ENCODE peak calls at places on chromosomes 12 and 14, in four cellular contexts. N, B, Z and H are unnamed samples.

GRCh38 chr12:56020437-56021189 is at the start of gene IKZF4:
- DNase-seq in B (no peak), Z (no peak), N (peak; percentile 36), H (peak; percentile 85)

GRCh38 chr12:29113101-29113500 is 36.0 kb upstream of the FAR2 start:
- DNase-seq in N (peak; percentile 64), Z (peak; percentile 41), B (no peak), H (no peak)

GRCh38 chr12:7042847-7043246 is 17.7 kb upstream of the C1S start:
- DNase-seq in B (peak; percentile 34), N (peak; percentile 16), Z (peak; percentile 56), H (peak; percentile 70)

GRCh38 chr12:124157416-124157815 is 137.5 kb upstream of the RFLNA start:
- DNase-seq in Z (no peak), B (no peak), N (no peak), H (no peak)

GRCh38 chr14:23567186-23568020 is at the start of gene AP1G2:
- DNase-seq in Z (peak; percentile 73), B (peak; percentile 97), N (peak; percentile 45), H (peak; percentile 94)

GRCh38 chr14:101721951-101722661 is 39.4 kb upstream of the PPP2R5C start:
- DNase-seq in Z (no peak), N (peak; percentile 93), B (peak; percentile 47), H (peak; percentile 53)

GRCh38 chr12:14310866-14311265 is 54.6 kb upstream of the ATF7IP start:
- DNase-seq in B (no peak), Z (no peak), N (no peak), H (no peak)

GRCh38 chr14:104563191-104563741 is 16.3 kb upstream of the C14orf180 start:
- DNase-seq in N (no peak), B (no peak), Z (no peak), H (no peak)

GRCh38 chr14:23578560-23579310 is at the start of gene JPH4:
- DNase-seq in N (no peak), B (no peak), Z (no peak), H (peak; percentile 79)

GRCh38 chr14:102088012-102088792 is 1.4 kb upstream of the HSP90AA1 start:
- DNase-seq in Z (no peak), N (no peak), B (no peak), H (peak; percentile 84)

GRCh38 chr14:61234215-61234916 is 46.8 kb downstream of the TMEM30B start:
- DNase-seq in N (no peak), Z (no peak), B (no peak), H (no peak)

GRCh38 chr12:6167327-6168280 is 32.6 kb upstream of the CD9 start:
- DNase-seq in Z (peak; percentile 82), N (peak; percentile 98), B (peak; percentile 30), H (no peak)

GRCh38 chr12:76670776-76671175 is 93.1 kb upstream of the ZDHHC17 start:
- DNase-seq in B (no peak), N (peak; percentile 67), Z (no peak), H (no peak)

GRCh38 chr12:14257734-14258467 is 107.6 kb upstream of the ATF7IP start:
- DNase-seq in B (peak; percentile 95), N (peak; percentile 100), Z (peak; percentile 97), H (peak; percentile 100)

GRCh38 chr12:42446761-42447160 is 120.8 kb downstream of the PPHLN1 start:
- DNase-seq in B (no peak), Z (no peak), N (peak; percentile 62), H (peak; percentile 39)

GRCh38 chr12:65098364-65098763 is 22.7 kb downstream of the WIF1 start:
- DNase-seq in B (no peak), Z (no peak), N (peak; percentile 7), H (no peak)

GRCh38 chr12:79251356-79251755 is 386.8 kb downstream of the SYT1 start:
- DNase-seq in N (peak; percentile 70), B (no peak), Z (no peak), H (no peak)

GRCh38 chr12:19222566-19222965 is 93.0 kb downstream of the PLEKHA5 start:
- DNase-seq in Z (no peak), B (no peak), N (no peak), H (no peak)

GRCh38 chr12:67853204-67853603 is 136.0 kb upstream of the IFNG-AS1 start:
- DNase-seq in B (no peak), Z (no peak), N (peak; percentile 72), H (no peak)

GRCh38 chr14:64556526-64556925 is 6.8 kb downstream of the PPP1R36 start:
- DNase-seq in N (peak; percentile 77), B (no peak), Z (no peak), H (no peak)

GRCh38 chr14:64755661-64756265 is 51.5 kb downstream of the PLEKHG3 start:
- DNase-seq in B (no peak), Z (no peak), N (peak; percentile 57), H (no peak)

GRCh38 chr14:24172871-24173281 is 996 bp downstream of the REC8 start:
- DNase-seq in B (no peak), N (no peak), Z (no peak), H (no peak)

GRCh38 chr12:480831-481230 is 21.1 kb downstream of the B4GALNT3 start:
- DNase-seq in B (no peak), N (peak; percentile 91), Z (no peak), H (no peak)

GRCh38 chr12:101939856-101940265 is 62.5 kb downstream of the DRAM1 start:
- DNase-seq in N (peak; percentile 71), Z (peak; percentile 51), B (peak; percentile 60), H (peak; percentile 90)

GRCh38 chr14:39372656-39373055 is 59.6 kb downstream of the FBXO33 start:
- DNase-seq in B (no peak), Z (no peak), N (peak; percentile 42), H (no peak)

GRCh38 chr14:69484444-69485113 is at the start of gene PLEKHD1:
- DNase-seq in Z (peak; percentile 18), N (no peak), B (no peak), H (peak; percentile 79)

GRCh38 chr14:56342419-56342901 is 224.2 kb downstream of the PELI2 start:
- DNase-seq in Z (no peak), B (no peak), N (peak; percentile 83), H (no peak)

GRCh38 chr12:65903680-65904403 is 79.6 kb downstream of the HMGA2 start:
- DNase-seq in B (no peak), Z (no peak), N (no peak), H (no peak)

GRCh38 chr14:68320495-68320894 is 472.4 kb downstream of the ZFP36L1 start:
- DNase-seq in N (no peak), Z (no peak), B (no peak), H (no peak)
- H3K4me2 ChIP-seq in N (no peak overlapping the region), Z (no peak overlapping the region), B (no peak overlapping the region), H (no peak overlapping the region)

GRCh38 chr14:22412936-22413411 is 176.1 kb downstream of the DAD1 start:
- DNase-seq in N (peak; percentile 91), B (no peak), Z (no peak), H (no peak)
- H3K4me1 ChIP-seq in N (no peaks in the 10 kb centered on the region), B (no peaks in the 10 kb centered on the region), Z (no peaks in the 10 kb centered on the region), H (no peaks in the 10 kb centered on the region)

GRCh38 chr12:13125996-13126395 is 22.5 kb upstream of the GSG1 start:
- DNase-seq in Z (no peak), N (no peak), B (no peak), H (no peak)

GRCh38 chr12:13124661-13125505 is 21.4 kb upstream of the GSG1 start:
- DNase-seq in B (no peak), N (peak; percentile 69), Z (no peak), H (peak; percentile 2)

GRCh38 chr12:13128291-13129000 is 25.0 kb upstream of the GSG1 start:
- DNase-seq in B (no peak), Z (no peak), N (no peak), H (no peak)

GRCh38 chr12:13126494-13126893 is 23.0 kb upstream of the GSG1 start:
- DNase-seq in N (no peak), B (no peak), Z (no peak), H (no peak)

GRCh38 chr12:13127476-13127875 is 24.0 kb upstream of the GSG1 start:
- DNase-seq in Z (no peak), N (no peak), B (peak; percentile 15), H (no peak)
- H3K4me2 ChIP-seq in Z (no peak overlapping the region), N (no peak overlapping the region), B (no peak overlapping the region), H (no peak overlapping the region)

GRCh38 chr12:52257074-52257551 is 17.3 kb upstream of the KRT86 start:
- DNase-seq in Z (no peak), N (no peak), B (no peak), H (no peak)
- H3K4me1 ChIP-seq in Z (peaks cover 33% of the 10 kb centered on the region), N (no peaks in the 10 kb centered on the region), B (no peaks in the 10 kb centered on the region), H (no peaks in the 10 kb centered on the region)

GRCh38 chr12:43754015-43754414 is 4.6 kb downstream of the PUS7L start:
- DNase-seq in N (no peak), Z (no peak), B (no peak), H (no peak)
- H3K4me2 ChIP-seq in N (no peak overlapping the region), Z (no peak overlapping the region), B (peak overlapping the region; percentile 49), H (no peak overlapping the region)

GRCh38 chr12:131603106-131604033 is 107.5 kb upstream of the SFSWAP start:
- DNase-seq in N (no peak), B (no peak), Z (no peak), H (no peak)
- H3K4me1 ChIP-seq in N (no peaks in the 10 kb centered on the region), B (no peaks in the 10 kb centered on the region), Z (no peaks in the 10 kb centered on the region), H (no peaks in the 10 kb centered on the region)

DNA sequence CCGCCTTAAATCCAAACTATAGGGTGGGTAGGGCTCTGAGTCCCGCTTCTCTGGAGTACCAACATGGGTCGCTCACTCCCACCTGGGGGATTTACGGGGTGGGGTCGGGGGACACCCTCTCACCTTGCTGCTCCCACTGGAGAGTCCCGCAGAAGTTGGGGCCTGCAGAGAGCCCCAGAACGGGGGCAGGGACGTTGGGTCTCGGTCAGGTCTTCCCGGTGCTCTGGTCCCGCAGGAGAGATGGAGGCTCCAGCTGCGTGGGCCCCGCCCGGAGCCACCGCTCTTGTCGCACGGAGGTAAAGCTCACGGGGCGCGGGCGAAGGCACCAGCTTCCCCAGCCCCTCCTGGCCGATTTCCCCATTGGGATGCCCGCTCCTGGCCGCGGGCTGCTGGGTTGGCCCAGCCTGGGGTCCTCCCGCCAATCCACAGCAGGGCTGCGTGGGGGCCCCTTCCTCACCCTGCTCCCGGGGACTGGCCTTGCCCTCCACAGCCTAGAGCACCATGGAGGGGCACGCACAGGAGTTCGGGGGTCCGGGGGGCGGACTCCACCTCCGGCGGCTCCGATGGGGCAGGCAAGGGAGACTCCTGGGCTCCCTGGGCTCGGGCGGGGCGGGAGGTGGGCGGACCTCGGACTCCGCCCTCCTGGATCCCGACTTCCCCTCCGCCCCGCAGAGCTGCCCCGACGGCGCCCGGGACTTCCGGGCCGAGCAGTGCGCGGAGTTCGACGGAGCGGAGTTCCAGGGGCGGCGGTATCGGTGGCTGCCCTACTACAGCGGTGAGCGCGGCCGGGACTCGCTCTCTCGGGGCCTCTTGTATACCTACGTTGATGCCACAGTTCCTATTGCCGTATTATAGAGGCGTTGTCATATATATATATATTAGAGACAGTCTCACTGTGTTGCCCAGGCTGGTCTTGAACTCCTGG is 8.4 kb downstream of the PAPLN start:
- DNase-seq in Z (no peak), B (no peak), N (peak; percentile 44), H (peak; percentile 86)
- H3K4me2 ChIP-seq in Z (no peak overlapping the region), B (no peak overlapping the region), N (peak overlapping the region; percentile 7), H (peak overlapping the region; percentile 88)